ENCODE peak calls at places on chromosomes 4 and X, in four cellular contexts. L, P, O and Y are unnamed samples.

GRCh38 chrX:23616361-23616760 is 50.9 kb upstream of the PRDX4 start:
- DNase-seq in L (no peak), O (peak; percentile 33), P (no peak), Y (no peak)

GRCh38 chr4:7904108-7904516 is 35.5 kb downstream of the AFAP1 start:
- DNase-seq in O (peak; percentile 72), P (no peak), L (no peak), Y (no peak)

GRCh38 chr4:85489273-85489672 is 14.3 kb downstream of the ARHGAP24 start:
- DNase-seq in L (no peak), P (no peak), O (peak; percentile 28), Y (no peak)

GRCh38 chr4:803884-804283 is 22.0 kb downstream of the CPLX1 start:
- DNase-seq in L (no peak), P (no peak), O (no peak), Y (no peak)

GRCh38 chrX:9730752-9731151 is 34.9 kb downstream of the GPR143 start:
- DNase-seq in O (no peak), P (no peak), L (no peak), Y (no peak)

GRCh38 chr4:107319386-107319785 is 283.3 kb upstream of the DKK2 start:
- DNase-seq in L (no peak), P (no peak), O (no peak), Y (no peak)

GRCh38 chr4:105979506-105979905 is 84.2 kb downstream of the NPNT start:
- DNase-seq in P (no peak), O (peak; percentile 38), L (no peak), Y (no peak)

GRCh38 chrX:17022205-17022604 is 75.7 kb downstream of the REPS2 start:
- DNase-seq in O (peak; percentile 27), L (no peak), P (no peak), Y (no peak)